ENCODE peak calls at places on chromosomes 1 and 21, in six cellular contexts. One of them, this sample, is unnamed.
A peak's percentile ranks its signal among the peaks of the same experiment; 100 is the strongest.

GRCh38 chr1:184861755-184862336 is 107.2 kb upstream of the EDEM3 start:
- ATAC-seq in left lung: no peak
- ATAC-seq in heart left ventricle: no peak
- ATAC-seq in heart right ventricle: no peak
- ATAC-seq in upper lobe of left lung: no peak
- ATAC-seq in GM12878: no peak
- ATAC-seq in this sample: no peak

GRCh38 chr1:207103892-207104373 is at the start of gene C4BPA:
- ATAC-seq in left lung: peak; percentile 87
- ATAC-seq in GM12878: no peak
- ATAC-seq in heart right ventricle: no peak
- ATAC-seq in heart left ventricle: no peak
- ATAC-seq in upper lobe of left lung: peak; percentile 31
- ATAC-seq in this sample: peak; percentile 68

GRCh38 chr1:75711846-75712245 is 12.7 kb upstream of the ACADM start:
- ATAC-seq in GM12878: no peak
- ATAC-seq in left lung: no peak
- ATAC-seq in heart left ventricle: peak; percentile 66
- ATAC-seq in upper lobe of left lung: no peak
- ATAC-seq in heart right ventricle: peak; percentile 45
- ATAC-seq in this sample: no peak

GRCh38 chr1:46198026-46198826 is at the start of gene POMGNT1:
- ATAC-seq in heart left ventricle: peak; percentile 48
- ATAC-seq in GM12878: peak; percentile 94
- ATAC-seq in left lung: peak; percentile 95
- ATAC-seq in heart right ventricle: peak; percentile 74
- ATAC-seq in upper lobe of left lung: peak; percentile 95
- ATAC-seq in this sample: peak; percentile 94

GRCh38 chr21:33015091-33015490 is 10.6 kb upstream of the OLIG2 start:
- ATAC-seq in heart left ventricle: no peak
- ATAC-seq in GM12878: no peak
- ATAC-seq in heart right ventricle: no peak
- ATAC-seq in left lung: no peak
- ATAC-seq in upper lobe of left lung: no peak
- ATAC-seq in this sample: no peak

GRCh38 chr1:84759756-84760155 is 69.5 kb upstream of the SSX2IP start:
- ATAC-seq in heart left ventricle: no peak
- ATAC-seq in heart right ventricle: peak; percentile 16
- ATAC-seq in upper lobe of left lung: no peak
- ATAC-seq in GM12878: no peak
- ATAC-seq in left lung: no peak
- ATAC-seq in this sample: no peak

GRCh38 chr1:71071720-71072119 is 9.1 kb downstream of the ZRANB2 start:
- ATAC-seq in heart right ventricle: no peak
- ATAC-seq in upper lobe of left lung: no peak
- ATAC-seq in left lung: no peak
- ATAC-seq in heart left ventricle: peak; percentile 75
- ATAC-seq in GM12878: no peak
- ATAC-seq in this sample: no peak

GRCh38 chr1:33383974-33384767 is 46.7 kb downstream of the PHC2 start:
- ATAC-seq in GM12878: no peak
- ATAC-seq in heart right ventricle: no peak
- ATAC-seq in heart left ventricle: no peak
- ATAC-seq in upper lobe of left lung: peak; percentile 39
- ATAC-seq in left lung: peak; percentile 21
- ATAC-seq in this sample: peak; percentile 39

GRCh38 chr1:6795661-6796060 is 10.4 kb downstream of the CAMTA1 start:
- ATAC-seq in heart right ventricle: no peak
- ATAC-seq in heart left ventricle: no peak
- ATAC-seq in GM12878: no peak
- ATAC-seq in left lung: no peak
- ATAC-seq in upper lobe of left lung: peak; percentile 46
- ATAC-seq in this sample: no peak

GRCh38 chr1:180800945-180801344 is 111.8 kb upstream of the KIAA1614 start:
- ATAC-seq in heart right ventricle: no peak
- ATAC-seq in left lung: no peak
- ATAC-seq in heart left ventricle: no peak
- ATAC-seq in GM12878: no peak
- ATAC-seq in upper lobe of left lung: no peak
- ATAC-seq in this sample: no peak

GRCh38 chr1:151898519-151898991 is 10.8 kb downstream of the THEM4 start:
- ATAC-seq in GM12878: no peak
- ATAC-seq in left lung: no peak
- ATAC-seq in heart right ventricle: no peak
- ATAC-seq in upper lobe of left lung: no peak
- ATAC-seq in heart left ventricle: no peak
- ATAC-seq in this sample: no peak

GRCh38 chr1:47696911-47697441 is 259.1 kb downstream of the FOXD2 start:
- ATAC-seq in heart left ventricle: no peak
- ATAC-seq in GM12878: no peak
- ATAC-seq in heart right ventricle: no peak
- ATAC-seq in left lung: peak; percentile 96
- ATAC-seq in upper lobe of left lung: peak; percentile 54
- ATAC-seq in this sample: no peak

GRCh38 chr1:191134796-191135195 is 657.1 kb upstream of the BRINP3 start:
- ATAC-seq in GM12878: no peak
- ATAC-seq in left lung: no peak
- ATAC-seq in heart right ventricle: no peak
- ATAC-seq in heart left ventricle: no peak
- ATAC-seq in upper lobe of left lung: no peak
- ATAC-seq in this sample: no peak

GRCh38 chr1:64245495-64245894 is 42.1 kb downstream of the UBE2U start:
- ATAC-seq in left lung: peak; percentile 69
- ATAC-seq in heart right ventricle: no peak
- ATAC-seq in GM12878: peak; percentile 28
- ATAC-seq in heart left ventricle: no peak
- ATAC-seq in upper lobe of left lung: peak; percentile 40
- ATAC-seq in this sample: no peak

GRCh38 chr1:103248417-103249102 is 140.2 kb upstream of the COL11A1 start:
- ATAC-seq in heart left ventricle: no peak
- ATAC-seq in upper lobe of left lung: no peak
- ATAC-seq in heart right ventricle: no peak
- ATAC-seq in left lung: no peak
- ATAC-seq in GM12878: no peak
- ATAC-seq in this sample: no peak

GRCh38 chr1:200473698-200474371 is 64.0 kb upstream of the ZNF281 start:
- ATAC-seq in heart right ventricle: no peak
- ATAC-seq in heart left ventricle: no peak
- ATAC-seq in left lung: no peak
- ATAC-seq in GM12878: peak; percentile 69
- ATAC-seq in upper lobe of left lung: no peak
- ATAC-seq in this sample: no peak

GRCh38 chr1:9295884-9296283 is 3.2 kb downstream of the SPSB1 start:
- ATAC-seq in heart left ventricle: no peak
- ATAC-seq in heart right ventricle: no peak
- ATAC-seq in GM12878: no peak
- ATAC-seq in left lung: no peak
- ATAC-seq in upper lobe of left lung: no peak
- ATAC-seq in this sample: no peak

GRCh38 chr1:9294440-9294773 is 1.7 kb downstream of the SPSB1 start:
- ATAC-seq in GM12878: no peak
- ATAC-seq in left lung: peak; percentile 19
- ATAC-seq in heart right ventricle: peak; percentile 16
- ATAC-seq in heart left ventricle: no peak
- ATAC-seq in upper lobe of left lung: peak; percentile 2
- ATAC-seq in this sample: peak; percentile 2

GRCh38 chr1:9293512-9294439 is 1.1 kb downstream of the SPSB1 start:
- ATAC-seq in heart right ventricle: no peak
- ATAC-seq in GM12878: peak; percentile 21
- ATAC-seq in upper lobe of left lung: no peak
- ATAC-seq in left lung: peak; percentile 16
- ATAC-seq in heart left ventricle: no peak
- ATAC-seq in this sample: no peak

GRCh38 chr1:9296850-9297249 is 4.2 kb downstream of the SPSB1 start:
- ATAC-seq in upper lobe of left lung: no peak
- ATAC-seq in heart left ventricle: no peak
- ATAC-seq in left lung: no peak
- ATAC-seq in heart right ventricle: no peak
- ATAC-seq in GM12878: no peak
- ATAC-seq in this sample: peak; percentile 24

DNA sequence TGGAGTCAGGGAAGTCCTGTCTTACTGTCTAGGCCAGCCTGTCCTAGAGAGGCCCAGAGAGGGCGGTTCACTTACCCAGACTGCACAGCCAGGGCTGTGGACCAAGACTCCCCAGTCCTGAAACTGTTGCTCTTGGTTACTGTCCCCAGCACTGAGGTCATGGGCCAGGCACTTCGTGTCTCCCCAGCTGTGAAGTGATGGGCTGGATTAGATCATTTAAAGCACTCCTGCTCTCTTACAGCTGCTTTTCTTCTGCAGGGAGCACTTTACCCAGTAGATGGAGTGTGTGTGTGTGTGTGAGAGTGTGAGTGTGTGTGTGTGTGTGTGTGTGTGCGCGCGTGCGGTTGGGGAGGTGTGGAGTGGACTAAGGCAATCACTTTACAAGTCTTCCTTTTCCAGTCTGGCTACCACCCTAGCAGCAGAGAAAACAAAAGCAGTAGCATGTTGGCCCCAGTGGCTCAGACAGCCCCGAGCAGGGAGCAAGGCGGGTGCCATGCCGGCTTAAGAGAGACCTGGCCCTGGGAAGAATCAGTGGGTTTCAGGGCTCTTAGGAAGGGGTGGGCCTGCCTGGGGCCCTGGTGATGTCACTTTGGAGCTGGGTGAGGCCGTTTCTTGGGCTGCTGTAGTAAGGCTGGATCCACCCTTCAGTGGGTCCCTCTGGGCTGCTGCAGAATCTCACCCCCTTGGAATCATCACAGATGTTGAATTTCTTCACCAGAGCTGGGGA is 2.4 kb downstream of the SPSB1 start:
- ATAC-seq in GM12878: peak; percentile 79
- ATAC-seq in upper lobe of left lung: peak; percentile 70
- ATAC-seq in heart right ventricle: peak; percentile 19
- ATAC-seq in left lung: peak; percentile 34
- ATAC-seq in heart left ventricle: peak; percentile 45
- ATAC-seq in this sample: peak; percentile 26
- H3K27ac ChIP-seq in GM12878: no peak overlapping the region
- H3K27ac ChIP-seq in upper lobe of left lung: no peak overlapping the region
- H3K27ac ChIP-seq in heart right ventricle: peak overlapping the region; percentile 84
- H3K27ac ChIP-seq in left lung: peak overlapping the region; percentile 83
- H3K27ac ChIP-seq in heart left ventricle: no peak overlapping the region
- H3K27ac ChIP-seq in this sample: peak overlapping the region; percentile 99

GRCh38 chr1:155379877-155380192 is 59.1 kb downstream of the RUSC1 start:
- ATAC-seq in heart left ventricle: no peak
- ATAC-seq in upper lobe of left lung: peak; percentile 8
- ATAC-seq in GM12878: no peak
- ATAC-seq in heart right ventricle: peak; percentile 16
- ATAC-seq in left lung: peak; percentile 83
- ATAC-seq in this sample: no peak

GRCh38 chr1:155379180-155379876 is 58.6 kb downstream of the RUSC1 start:
- ATAC-seq in GM12878: no peak
- ATAC-seq in heart right ventricle: peak; percentile 86
- ATAC-seq in heart left ventricle: peak; percentile 55
- ATAC-seq in left lung: no peak
- ATAC-seq in upper lobe of left lung: peak; percentile 85
- ATAC-seq in this sample: peak; percentile 86
- H3K4me3 ChIP-seq in GM12878: no peak overlapping the region
- H3K4me3 ChIP-seq in heart right ventricle: peak overlapping the region; percentile 9
- H3K4me3 ChIP-seq in heart left ventricle: no peak overlapping the region
- H3K4me3 ChIP-seq in left lung: no peak overlapping the region
- H3K4me3 ChIP-seq in upper lobe of left lung: no peak overlapping the region
- H3K4me3 ChIP-seq in this sample: no peak overlapping the region

GRCh38 chr1:196774195-196774594 is 445 bp upstream of the CFHR3 start:
- ATAC-seq in left lung: no peak
- ATAC-seq in heart right ventricle: no peak
- ATAC-seq in heart left ventricle: no peak
- ATAC-seq in GM12878: no peak
- ATAC-seq in upper lobe of left lung: no peak
- ATAC-seq in this sample: no peak

GRCh38 chr1:196773713-196774112 is 927 bp upstream of the CFHR3 start:
- ATAC-seq in heart right ventricle: no peak
- ATAC-seq in GM12878: no peak
- ATAC-seq in left lung: no peak
- ATAC-seq in upper lobe of left lung: no peak
- ATAC-seq in heart left ventricle: no peak
- ATAC-seq in this sample: no peak

GRCh38 chr1:196774603-196775002 is at the start of gene CFHR3:
- ATAC-seq in heart right ventricle: no peak
- ATAC-seq in heart left ventricle: no peak
- ATAC-seq in left lung: no peak
- ATAC-seq in GM12878: peak; percentile 57
- ATAC-seq in upper lobe of left lung: no peak
- ATAC-seq in this sample: no peak

GRCh38 chr1:196777603-196778002 is 3.0 kb downstream of the CFHR3 start:
- ATAC-seq in left lung: no peak
- ATAC-seq in GM12878: no peak
- ATAC-seq in upper lobe of left lung: no peak
- ATAC-seq in heart left ventricle: no peak
- ATAC-seq in heart right ventricle: no peak
- ATAC-seq in this sample: no peak

DNA sequence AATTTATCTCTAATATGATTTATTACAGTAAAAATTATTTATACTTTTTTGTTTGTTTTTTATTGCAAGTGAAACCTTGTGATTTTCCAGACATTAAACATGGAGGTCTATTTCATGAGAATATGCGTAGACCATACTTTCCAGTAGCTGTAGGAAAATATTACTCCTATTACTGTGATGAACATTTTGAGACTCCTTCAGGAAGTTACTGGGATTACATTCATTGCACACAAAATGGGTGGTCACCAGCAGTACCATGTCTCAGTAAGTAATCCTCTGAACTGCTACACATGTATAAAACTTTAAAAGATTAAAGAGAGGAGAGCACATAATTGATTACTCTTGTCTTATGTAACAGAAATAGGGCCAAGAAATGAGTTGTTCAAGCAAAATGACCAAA is 4.5 kb downstream of the CFHR3 start:
- ATAC-seq in upper lobe of left lung: no peak
- ATAC-seq in heart left ventricle: no peak
- ATAC-seq in GM12878: no peak
- ATAC-seq in left lung: no peak
- ATAC-seq in heart right ventricle: no peak
- ATAC-seq in this sample: no peak
- H3K27ac ChIP-seq in upper lobe of left lung: no peak overlapping the region
- H3K27ac ChIP-seq in heart left ventricle: no peak overlapping the region
- H3K27ac ChIP-seq in GM12878: no peak overlapping the region
- H3K27ac ChIP-seq in left lung: no peak overlapping the region
- H3K27ac ChIP-seq in heart right ventricle: no peak overlapping the region
- H3K27ac ChIP-seq in this sample: no peak overlapping the region

DNA sequence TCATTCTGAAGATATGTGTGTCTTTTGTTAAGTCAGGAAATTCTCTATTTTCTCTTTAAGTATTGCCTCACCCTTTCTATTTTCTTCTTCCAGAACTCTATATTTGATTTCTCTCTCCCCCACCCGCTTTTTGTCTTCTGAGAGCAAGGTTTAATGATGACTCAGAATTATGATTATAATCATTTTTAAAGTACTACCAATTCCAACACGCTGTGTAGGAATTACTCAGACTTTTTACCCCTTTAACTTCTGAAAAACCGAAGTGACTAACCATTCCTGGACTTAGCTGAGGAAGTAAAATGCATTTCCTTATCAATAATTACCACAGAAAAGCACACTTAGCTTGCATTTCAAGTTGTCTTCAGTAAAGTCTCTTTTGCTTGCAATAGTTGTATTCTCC is 20.8 kb upstream of the SCYL3 start:
- ATAC-seq in upper lobe of left lung: peak; percentile 51
- ATAC-seq in GM12878: no peak
- ATAC-seq in left lung: peak; percentile 18
- ATAC-seq in heart left ventricle: no peak
- ATAC-seq in heart right ventricle: no peak
- ATAC-seq in this sample: no peak
- H3K4me3 ChIP-seq in upper lobe of left lung: no peak overlapping the region
- H3K4me3 ChIP-seq in GM12878: peak overlapping the region; percentile 61
- H3K4me3 ChIP-seq in left lung: no peak overlapping the region
- H3K4me3 ChIP-seq in heart left ventricle: no peak overlapping the region
- H3K4me3 ChIP-seq in heart right ventricle: no peak overlapping the region
- H3K4me3 ChIP-seq in this sample: no peak overlapping the region